ENCODE peak calls at places on chromosomes 1 and 21, in four cellular contexts. S is heart right ventricle; D is CD8-positive, alpha-beta T cell; A is cardiac muscle cell. G is an unnamed sample.

GRCh38 chr1:70820995-70821394 is 226.6 kb downstream of the PTGER3 start:
- DNase-seq in S (no peak), A (no peak), D (no peak), G (no peak)

GRCh38 chr1:109559995-109560394 is 11.6 kb downstream of the GNAI3 start:
- DNase-seq in A (no peak), D (no peak), S (no peak), G (no peak)

GRCh38 chr1:185440877-185441276 is 123.8 kb upstream of the IVNS1ABP start:
- DNase-seq in S (no peak), A (peak; percentile 28), D (no peak), G (no peak)

GRCh38 chr1:2564815-2565415 is 8.7 kb downstream of the TNFRSF14 start:
- DNase-seq in S (no peak), D (no peak), A (no peak), G (no peak)

GRCh38 chr1:78255849-78256248 is 210.1 kb downstream of the GIPC2 start:
- DNase-seq in S (no peak), A (peak; percentile 16), D (no peak), G (no peak)

GRCh38 chr1:178870944-178871343 is at the start of gene ANGPTL1:
- DNase-seq in A (peak; percentile 63), D (no peak), S (peak; percentile 12), G (no peak)

GRCh38 chr1:209989525-209989924 is 51.5 kb downstream of the SYT14 start:
- DNase-seq in D (no peak), A (peak; percentile 43), S (no peak), G (no peak)

GRCh38 chr1:111334169-111334568 is 43.5 kb downstream of the CHIA start:
- DNase-seq in D (peak; percentile 69), A (peak; percentile 68), S (no peak), G (peak; percentile 62)

DNA sequence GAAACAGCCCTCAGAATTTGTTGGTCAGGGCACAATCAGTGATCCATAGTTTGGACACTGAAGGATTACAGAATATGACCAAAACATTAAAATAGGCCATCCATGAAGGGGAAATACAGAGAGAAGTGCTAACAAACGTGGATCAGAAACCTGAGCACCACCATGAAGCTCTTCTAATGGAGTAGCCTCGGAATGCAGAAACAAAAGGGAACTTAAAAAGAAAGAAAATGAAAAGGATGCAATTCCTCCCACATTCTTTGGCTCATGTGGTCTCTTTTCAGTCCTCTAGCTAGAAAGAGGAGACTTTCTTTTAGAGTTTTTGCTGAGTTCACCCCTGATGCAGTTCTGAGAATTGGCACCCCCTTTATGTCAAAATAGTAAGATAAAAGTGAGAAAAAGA is 989.8 kb upstream of the B3GALT2 start:
- DNase-seq in A (no peak), S (no peak), D (no peak), G (no peak)
- H3K27ac ChIP-seq in A (no peak overlapping the region), S (no peak overlapping the region), D (no peak overlapping the region), G (no peak overlapping the region)

GRCh38 chr1:47971385-47971784 is 25.8 kb downstream of the TRABD2B start:
- DNase-seq in A (no peak), D (no peak), S (no peak), G (no peak)
- TF ChIP-seq CTCF in A (no peak), D (no peak), S (no peak), G (no peak)

DNA sequence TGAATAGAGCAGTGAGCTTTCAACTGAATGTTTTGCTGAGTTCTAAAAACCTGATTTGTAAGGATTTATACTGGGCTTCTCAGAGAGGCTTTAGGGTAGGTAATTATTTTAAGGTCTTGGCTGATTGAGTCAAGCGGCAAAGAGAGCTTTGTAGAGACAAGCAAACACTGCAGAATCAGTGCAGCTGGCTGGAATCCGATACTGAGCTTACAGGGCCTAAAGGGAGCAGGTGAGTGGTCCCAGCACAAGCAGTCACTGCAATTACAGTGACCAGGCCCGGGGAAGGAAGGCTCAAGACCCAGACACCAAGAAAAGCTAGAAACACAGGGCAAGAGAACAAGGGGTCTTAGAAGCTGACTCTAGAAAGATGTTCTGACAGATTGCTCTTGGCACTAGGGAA is 54.3 kb downstream of the KCNJ15 start:
- DNase-seq in S (no peak), D (no peak), A (no peak), G (no peak)
- H3K27ac ChIP-seq in S (no peak overlapping the region), D (no peak overlapping the region), A (no peak overlapping the region), G (no peak overlapping the region)

GRCh38 chr1:62314951-62315350 is 4.3 kb downstream of the KANK4 start:
- DNase-seq in S (no peak), D (no peak), A (no peak), G (no peak)
- TF ChIP-seq CTCF in S (no peak), D (no peak), A (no peak), G (no peak)

GRCh38 chr1:99662581-99663208 is 16.8 kb downstream of the PALMD start:
- DNase-seq in S (peak; percentile 83), D (no peak), A (peak; percentile 96), G (no peak)

GRCh38 chr1:99660496-99660895 is 14.6 kb downstream of the PALMD start:
- DNase-seq in D (no peak), S (no peak), A (no peak), G (no peak)

GRCh38 chr1:99659755-99660210 is 13.9 kb downstream of the PALMD start:
- DNase-seq in A (peak; percentile 27), S (no peak), D (no peak), G (no peak)

GRCh38 chr1:99663501-99663900 is 17.6 kb downstream of the PALMD start:
- DNase-seq in D (no peak), S (no peak), A (no peak), G (no peak)

GRCh38 chr1:99661780-99662179 is 15.9 kb downstream of the PALMD start:
- DNase-seq in D (no peak), A (peak; percentile 70), S (no peak), G (no peak)
- H3K27ac ChIP-seq in D (no peak overlapping the region), A (no peak overlapping the region), S (peak overlapping the region; percentile 99), G (no peak overlapping the region)

DNA sequence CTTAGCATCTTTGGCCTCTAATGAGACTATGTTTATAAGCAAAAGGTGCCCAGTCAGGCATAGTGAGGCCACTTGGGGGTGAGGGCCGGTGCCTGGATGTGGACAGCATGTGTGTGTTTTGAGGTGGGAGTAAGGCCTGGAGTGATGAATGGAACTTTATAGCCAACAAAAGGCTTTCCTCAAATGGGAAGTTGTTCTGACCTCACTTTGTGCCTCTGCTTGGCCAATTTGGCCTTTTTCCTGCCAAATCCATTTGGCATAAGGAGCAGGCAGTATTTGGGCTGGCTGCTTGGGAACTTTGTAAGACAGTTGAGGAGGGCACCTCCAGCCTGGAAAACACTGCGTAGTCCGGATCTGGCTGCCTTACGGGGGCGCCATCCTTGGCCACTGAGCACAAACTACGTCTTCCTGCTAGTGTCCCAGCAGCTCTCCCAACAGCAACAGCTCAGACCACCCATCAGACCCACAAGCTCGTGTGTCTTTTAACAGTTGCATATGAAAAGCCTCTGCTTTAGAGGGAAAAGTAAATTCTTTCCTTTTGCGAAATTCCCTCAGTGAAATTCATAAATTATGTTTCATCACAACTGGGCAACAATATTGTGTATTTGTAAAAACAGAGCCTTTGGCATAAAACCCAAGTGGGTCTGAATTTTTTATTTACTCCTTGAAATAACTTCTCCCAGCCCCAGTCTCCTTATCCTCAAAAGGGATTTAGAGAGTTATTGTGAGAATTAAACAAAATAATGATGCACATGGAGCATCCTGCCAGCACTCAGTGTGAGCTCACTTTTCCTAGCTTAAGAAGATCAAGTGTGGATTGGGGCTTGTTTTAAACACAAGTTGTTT is 322.9 kb downstream of the DISC1 start:
- DNase-seq in S (no peak), D (no peak), A (no peak), G (no peak)
- TF ChIP-seq CTCF in S (no peak), D (no peak), A (peak; percentile 11), G (no peak)

DNA sequence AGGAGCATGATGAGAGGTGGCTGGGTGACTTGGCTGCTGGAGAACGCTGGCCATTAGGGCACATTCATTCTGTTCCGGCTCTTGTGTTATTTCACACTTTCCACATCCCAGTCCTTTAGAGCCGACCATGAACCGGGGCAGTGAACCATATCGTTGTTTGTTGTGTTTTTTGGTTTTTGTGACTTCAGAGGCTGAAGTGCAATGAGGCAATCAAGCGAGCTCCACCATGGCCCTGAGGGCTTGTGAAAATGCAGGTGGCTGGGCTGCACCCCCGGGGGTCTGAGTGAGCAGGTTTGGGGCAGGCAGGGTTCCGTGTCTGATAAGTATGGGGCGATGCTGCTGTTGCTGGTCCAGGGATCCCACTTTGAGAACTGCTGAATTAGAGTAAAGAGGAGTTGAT is 23.7 kb downstream of the ABCG1 start:
- DNase-seq in S (no peak), D (no peak), A (no peak), G (no peak)
- H3K27ac ChIP-seq in S (no peak overlapping the region), D (no peak overlapping the region), A (no peak overlapping the region), G (no peak overlapping the region)

DNA sequence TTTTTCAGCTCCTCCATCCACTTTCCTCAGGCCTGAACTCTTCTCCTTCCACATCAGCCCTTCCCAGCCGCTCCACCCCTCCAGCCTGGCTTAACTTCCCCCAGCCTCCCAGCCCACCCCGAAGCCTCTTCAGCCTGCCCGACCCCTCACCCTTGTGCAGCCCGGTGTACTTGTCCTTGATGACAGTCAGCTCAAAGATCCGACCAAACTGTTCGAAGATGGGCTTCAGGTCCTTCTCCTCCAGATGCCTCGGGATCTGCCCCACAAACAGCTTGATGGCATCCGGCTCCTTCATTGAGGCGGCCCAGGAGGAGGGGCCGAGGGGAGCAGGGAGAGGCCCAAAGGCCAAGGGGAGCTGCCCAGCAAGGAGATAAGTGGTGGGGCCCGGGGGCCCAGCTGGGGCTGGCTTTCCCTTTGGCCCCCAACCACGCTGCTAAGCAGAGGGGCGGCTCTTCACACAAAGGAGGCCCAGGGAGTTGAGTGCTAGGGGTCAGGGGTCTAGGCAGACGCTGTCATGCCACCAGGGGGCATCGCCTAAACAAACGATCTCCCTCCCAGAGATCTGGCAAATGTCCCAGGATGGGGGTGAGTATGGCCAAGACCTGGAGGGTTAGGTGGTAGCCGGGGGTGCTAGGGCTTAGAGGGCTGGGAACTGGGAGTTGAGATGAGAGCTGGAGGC is 738 bp downstream of the CELF3 start:
- DNase-seq in A (no peak), D (no peak), S (no peak), G (no peak)
- TF ChIP-seq CTCF in A (peak; percentile 11), D (no peak), S (no peak), G (no peak)

GRCh38 chr1:62006690-62007089 is 188.0 kb upstream of the L1TD1 start:
- DNase-seq in A (no peak), D (no peak), S (no peak), G (no peak)
- H3K27ac ChIP-seq in A (no peak overlapping the region), D (no peak overlapping the region), S (no peak overlapping the region), G (no peak overlapping the region)